ENCODE peak calls at places on chromosomes 3 and 15, in ten cellular contexts. M is Calu3; Y is AG04449; V is posterior cingulate gyrus; P is stimulated activated CD4-positive, alpha-beta T cell treated with anti-CD3 and anti-CD28 coated beads, Interleukin-4, amount 100 ng/mL, for 24 hours; Q is cerebellum; Z is HFFc6; I is T follicular helper cell; H is stimulated activated CD8-positive, alpha-beta memory T cell treated with anti-CD3 and anti-CD28 coated beads, Interleukin-15, amount 100 ng/mL, for 1 hour; J is LoVo. B is an unnamed sample.

GRCh38 chr15:99143655-99144610 is 39.1 kb downstream of the SYNM start:
- DNase-seq in M (no peak), Y (no peak), V (peak; percentile 52), P (no peak), Q (no peak), Z (peak; percentile 27), I (no peak), H (no peak), J (no peak), B (no peak)

GRCh38 chr3:122576174-122576940 is 1.1 kb upstream of the PARP15 start:
- DNase-seq in M (no peak), Y (no peak), V (no peak), P (peak; percentile 80), Q (no peak), Z (no peak), I (no peak), H (no peak), J (no peak), B (no peak)

GRCh38 chr15:85354432-85354831 is 26.0 kb upstream of the AKAP13 start:
- DNase-seq in M (no peak), Y (peak; percentile 52), V (no peak), P (no peak), Q (no peak), Z (peak; percentile 73), I (no peak), H (no peak), J (no peak), B (no peak)

GRCh38 chr3:149129326-149130123 is at the start of gene HPS3:
- DNase-seq in M (peak; percentile 98), Y (no peak), V (peak; percentile 90), P (peak; percentile 80), Q (peak; percentile 91), Z (peak; percentile 76), I (peak; percentile 68), H (peak; percentile 56), J (peak; percentile 93), B (peak; percentile 99)

GRCh38 chr3:68176600-68176999 is 522.2 kb upstream of the SUCLG2 start:
- DNase-seq in M (no peak), Y (no peak), V (no peak), P (no peak), Q (no peak), Z (no peak), I (no peak), H (no peak), J (no peak), B (no peak)

GRCh38 chr3:131848111-131848510 is 186.7 kb downstream of the CPNE4 start:
- DNase-seq in M (no peak), Y (no peak), V (no peak), P (no peak), Q (no peak), Z (no peak), I (no peak), H (no peak), J (no peak), B (no peak)

GRCh38 chr3:186170516-186170915 is 61.6 kb upstream of the ETV5 start:
- DNase-seq in M (no peak), Y (no peak), V (no peak), P (no peak), Q (no peak), Z (no peak), I (no peak), H (no peak), J (no peak), B (no peak)

GRCh38 chr3:111568906-111569305 is 26.2 kb downstream of the ZBED2 start:
- DNase-seq in M (no peak), Y (no peak), V (no peak), P (no peak), Q (no peak), Z (no peak), I (no peak), H (no peak), J (no peak), B (no peak)

GRCh38 chr15:101810905-101811304 is 1.1 kb upstream of the OR4F15 start:
- DNase-seq in M (no peak), Y (no peak), V (no peak), P (no peak), Q (no peak), Z (no peak), I (no peak), H (no peak), J (no peak), B (no peak)

GRCh38 chr3:155075200-155075599 is 4.9 kb upstream of the MME start:
- DNase-seq in M (no peak), Y (no peak), V (no peak), P (no peak), Q (no peak), Z (no peak), I (no peak), H (no peak), J (no peak), B (no peak)

GRCh38 chr3:108029466-108029865 is 61.4 kb downstream of the CD47 start:
- DNase-seq in M (no peak), Y (no peak), V (no peak), P (no peak), Q (no peak), Z (no peak), I (no peak), H (no peak), J (no peak), B (no peak)

GRCh38 chr15:29969587-29970401 is 113.0 kb upstream of the GOLGA8J start:
- DNase-seq in M (no peak), Y (no peak), V (peak; percentile 51), P (no peak), Q (no peak), Z (no peak), I (no peak), H (no peak), J (no peak), B (no peak)

GRCh38 chr15:51672913-51673857 is 8.1 kb upstream of the SCG3 start:
- DNase-seq in M (no peak), Y (no peak), V (no peak), P (no peak), Q (no peak), Z (no peak), I (no peak), H (no peak), J (no peak), B (no peak)

GRCh38 chr3:74651239-74651638 is 36.8 kb upstream of the CNTN3 start:
- DNase-seq in M (no peak), Y (no peak), V (no peak), P (no peak), Q (no peak), Z (no peak), I (no peak), H (no peak), J (no peak), B (no peak)

GRCh38 chr15:79804833-79805232 is 92.0 kb downstream of the MTHFS start:
- DNase-seq in M (no peak), Y (no peak), V (no peak), P (no peak), Q (no peak), Z (no peak), I (no peak), H (no peak), J (no peak), B (no peak)

GRCh38 chr15:55196011-55196410 is 730 bp downstream of the RSL24D1 start:
- DNase-seq in M (no peak), Y (no peak), V (no peak), P (no peak), Q (no peak), Z (no peak), I (no peak), H (no peak), J (no peak), B (no peak)

GRCh38 chr3:174116421-174116820 is 718.9 kb downstream of the NLGN1 start:
- DNase-seq in M (no peak), Y (no peak), V (peak; percentile 12), P (no peak), Q (no peak), Z (no peak), I (no peak), H (no peak), J (no peak), B (no peak)

GRCh38 chr3:154872089-154872488 is 208.0 kb upstream of the MME start:
- DNase-seq in M (no peak), Y (no peak), V (no peak), P (no peak), Q (no peak), Z (no peak), I (no peak), H (no peak), J (no peak), B (no peak)